ENCODE peak calls at places on chromosomes 7 and 10, in five cellular contexts. One of them, this sample, is unnamed.

GRCh38 chr7:73577627-73578341 is 595 bp downstream of the TBL2 start:
- DNase-seq in type B pancreatic cell: no peak
- DNase-seq in breast epithelium: no peak
- DNase-seq in left ventricle myocardium inferior: no peak
- DNase-seq in GM13976: no peak
- DNase-seq in this sample: no peak

GRCh38 chr10:6151087-6151977 is 51.4 kb upstream of the PFKFB3 start:
- DNase-seq in type B pancreatic cell: no peak
- DNase-seq in breast epithelium: no peak
- DNase-seq in left ventricle myocardium inferior: peak; percentile 60
- DNase-seq in GM13976: peak; percentile 79
- DNase-seq in this sample: peak; percentile 70

GRCh38 chr7:128166603-128167315 is 74.3 kb upstream of the LEP start:
- DNase-seq in type B pancreatic cell: no peak
- DNase-seq in breast epithelium: no peak
- DNase-seq in left ventricle myocardium inferior: no peak
- DNase-seq in GM13976: peak; percentile 56
- DNase-seq in this sample: peak; percentile 26

GRCh38 chr10:78925800-78926319 is 142.9 kb upstream of the ZMIZ1 start:
- DNase-seq in type B pancreatic cell: no peak
- DNase-seq in breast epithelium: no peak
- DNase-seq in left ventricle myocardium inferior: no peak
- DNase-seq in GM13976: no peak
- DNase-seq in this sample: no peak

GRCh38 chr10:35554036-35554435 is 51.1 kb upstream of the GJD4 start:
- DNase-seq in type B pancreatic cell: no peak
- DNase-seq in breast epithelium: no peak
- DNase-seq in left ventricle myocardium inferior: no peak
- DNase-seq in GM13976: no peak
- DNase-seq in this sample: no peak

GRCh38 chr7:45052011-45052410 is 36.8 kb downstream of the NACAD start:
- DNase-seq in type B pancreatic cell: no peak
- DNase-seq in breast epithelium: no peak
- DNase-seq in left ventricle myocardium inferior: no peak
- DNase-seq in GM13976: no peak
- DNase-seq in this sample: no peak

GRCh38 chr10:4315529-4315928 is 510.5 kb upstream of the AKR1E2 start:
- DNase-seq in type B pancreatic cell: no peak
- DNase-seq in breast epithelium: no peak
- DNase-seq in left ventricle myocardium inferior: no peak
- DNase-seq in GM13976: no peak
- DNase-seq in this sample: no peak

GRCh38 chr10:32400961-32401360 is 45.0 kb upstream of the CCDC7 start:
- DNase-seq in type B pancreatic cell: no peak
- DNase-seq in breast epithelium: no peak
- DNase-seq in left ventricle myocardium inferior: no peak
- DNase-seq in GM13976: no peak
- DNase-seq in this sample: no peak

GRCh38 chr7:39321909-39322498 is 244.2 kb upstream of the YAE1 start:
- DNase-seq in type B pancreatic cell: no peak
- DNase-seq in breast epithelium: no peak
- DNase-seq in left ventricle myocardium inferior: no peak
- DNase-seq in GM13976: no peak
- DNase-seq in this sample: no peak

GRCh38 chr10:126659750-126660149 is 10.7 kb downstream of the C10orf90 start:
- DNase-seq in type B pancreatic cell: no peak
- DNase-seq in breast epithelium: no peak
- DNase-seq in left ventricle myocardium inferior: no peak
- DNase-seq in GM13976: no peak
- DNase-seq in this sample: no peak

GRCh38 chr10:103429647-103430046 is 22.5 kb downstream of the CALHM2 start:
- DNase-seq in type B pancreatic cell: no peak
- DNase-seq in breast epithelium: no peak
- DNase-seq in left ventricle myocardium inferior: no peak
- DNase-seq in GM13976: no peak
- DNase-seq in this sample: peak; percentile 36

GRCh38 chr10:230758-231157 is 95.5 kb downstream of the ZMYND11 start:
- DNase-seq in type B pancreatic cell: no peak
- DNase-seq in breast epithelium: no peak
- DNase-seq in left ventricle myocardium inferior: no peak
- DNase-seq in GM13976: no peak
- DNase-seq in this sample: no peak

GRCh38 chr7:2028733-2029132 is 204.0 kb downstream of the MAD1L1 start:
- DNase-seq in type B pancreatic cell: no peak
- DNase-seq in breast epithelium: no peak
- DNase-seq in left ventricle myocardium inferior: peak; percentile 1
- DNase-seq in GM13976: no peak
- DNase-seq in this sample: no peak

GRCh38 chr10:1202343-1202742 is 146.2 kb downstream of the WDR37 start:
- DNase-seq in type B pancreatic cell: peak; percentile 64
- DNase-seq in breast epithelium: no peak
- DNase-seq in left ventricle myocardium inferior: no peak
- DNase-seq in GM13976: no peak
- DNase-seq in this sample: no peak

GRCh38 chr10:77637474-77637985 is at the start of gene KCNMA1:
- DNase-seq in type B pancreatic cell: no peak
- DNase-seq in breast epithelium: no peak
- DNase-seq in left ventricle myocardium inferior: no peak
- DNase-seq in GM13976: peak; percentile 35
- DNase-seq in this sample: peak; percentile 21

GRCh38 chr10:14543048-14543903 is 212.6 kb upstream of the FRMD4A start:
- DNase-seq in type B pancreatic cell: no peak
- DNase-seq in breast epithelium: no peak
- DNase-seq in left ventricle myocardium inferior: no peak
- DNase-seq in GM13976: no peak
- DNase-seq in this sample: peak; percentile 60

GRCh38 chr10:122336332-122336731 is 38.2 kb upstream of the PLEKHA1 start:
- DNase-seq in type B pancreatic cell: no peak
- DNase-seq in breast epithelium: no peak
- DNase-seq in left ventricle myocardium inferior: no peak
- DNase-seq in GM13976: no peak
- DNase-seq in this sample: no peak

GRCh38 chr10:129713659-129714265 is 246.7 kb downstream of the MGMT start:
- DNase-seq in type B pancreatic cell: no peak
- DNase-seq in breast epithelium: no peak
- DNase-seq in left ventricle myocardium inferior: no peak
- DNase-seq in GM13976: no peak
- DNase-seq in this sample: no peak

GRCh38 chr10:132916421-132916841 is 25.9 kb downstream of the CFAP46 start:
- DNase-seq in type B pancreatic cell: no peak
- DNase-seq in breast epithelium: no peak
- DNase-seq in left ventricle myocardium inferior: no peak
- DNase-seq in GM13976: no peak
- DNase-seq in this sample: no peak

GRCh38 chr7:91405093-91405492 is 140.9 kb downstream of the FZD1 start:
- DNase-seq in type B pancreatic cell: no peak
- DNase-seq in breast epithelium: no peak
- DNase-seq in left ventricle myocardium inferior: no peak
- DNase-seq in GM13976: no peak
- DNase-seq in this sample: no peak

DNA sequence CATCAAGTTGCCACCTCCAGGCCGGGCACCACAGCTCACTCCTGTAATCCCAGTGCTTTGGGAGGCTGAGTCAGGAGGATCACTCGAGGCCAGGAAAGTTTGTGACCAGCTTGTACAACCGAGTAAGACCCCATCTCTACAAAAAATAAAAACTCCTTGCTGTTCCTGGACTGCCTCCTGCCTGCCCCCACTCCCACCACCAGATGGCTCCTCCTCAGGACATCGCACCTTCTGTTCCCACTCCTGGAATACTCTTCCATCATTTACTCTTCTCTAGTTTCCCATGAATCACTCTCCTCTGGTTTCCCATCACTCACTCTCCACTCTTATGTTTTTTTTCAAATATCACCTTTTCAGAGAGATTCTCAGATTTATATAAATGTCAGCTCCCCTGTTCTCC is 540.7 kb downstream of the CALN1 start:
- DNase-seq in type B pancreatic cell: no peak
- DNase-seq in breast epithelium: no peak
- DNase-seq in left ventricle myocardium inferior: no peak
- DNase-seq in GM13976: no peak
- DNase-seq in this sample: no peak
- TF ChIP-seq CTCF in type B pancreatic cell: peak; percentile 67
- TF ChIP-seq CTCF in breast epithelium: no peak
- TF ChIP-seq CTCF in left ventricle myocardium inferior: peak; percentile 39
- TF ChIP-seq CTCF in GM13976: no peak
- TF ChIP-seq CTCF in this sample: no peak

DNA sequence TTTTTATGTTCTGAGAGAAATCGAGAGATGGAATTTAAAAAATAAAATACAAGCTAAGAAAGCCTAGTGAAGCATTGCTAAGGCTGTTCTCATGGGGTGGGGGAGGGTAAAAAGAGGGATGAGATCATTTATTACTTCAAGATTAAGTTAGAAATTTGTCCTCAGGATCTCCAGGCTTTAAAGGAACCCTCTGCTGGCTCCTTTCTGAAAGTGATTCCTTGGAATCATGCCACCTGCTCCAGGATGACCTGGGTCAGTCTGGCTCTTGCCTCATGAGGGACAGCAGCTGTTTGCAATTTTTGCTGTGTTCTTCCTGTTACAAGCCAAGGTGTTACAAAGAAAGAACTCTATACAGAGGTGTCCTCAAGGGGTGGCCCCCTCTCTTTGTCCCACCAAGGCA is 69.8 kb downstream of the CDK1 start:
- DNase-seq in type B pancreatic cell: no peak
- DNase-seq in breast epithelium: no peak
- DNase-seq in left ventricle myocardium inferior: no peak
- DNase-seq in GM13976: no peak
- DNase-seq in this sample: no peak
- TF ChIP-seq CTCF in type B pancreatic cell: no peak
- TF ChIP-seq CTCF in breast epithelium: no peak
- TF ChIP-seq CTCF in left ventricle myocardium inferior: peak; percentile 38
- TF ChIP-seq CTCF in GM13976: no peak
- TF ChIP-seq CTCF in this sample: no peak

DNA sequence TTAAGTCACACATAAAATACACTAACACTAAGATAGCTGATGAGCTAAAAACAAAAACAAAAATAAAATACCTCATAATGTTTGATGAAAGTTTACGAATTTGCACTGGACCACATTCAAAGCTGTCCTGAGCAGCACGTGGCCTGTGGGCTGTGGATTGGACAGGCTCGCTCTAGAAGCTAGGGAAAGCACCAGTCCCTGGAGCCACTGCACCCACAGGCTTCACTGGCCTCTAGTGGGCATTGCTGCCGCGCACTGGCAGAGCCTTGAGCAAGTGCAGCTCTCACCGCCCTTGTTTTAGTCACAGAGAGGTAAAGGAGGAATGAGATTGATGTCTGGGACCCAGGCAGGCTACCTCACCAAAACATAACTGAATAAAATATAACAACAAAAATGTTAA is 67.6 kb downstream of the PAX2 start:
- DNase-seq in type B pancreatic cell: no peak
- DNase-seq in breast epithelium: no peak
- DNase-seq in left ventricle myocardium inferior: no peak
- DNase-seq in GM13976: no peak
- DNase-seq in this sample: no peak
- TF ChIP-seq CTCF in type B pancreatic cell: no peak
- TF ChIP-seq CTCF in breast epithelium: no peak
- TF ChIP-seq CTCF in left ventricle myocardium inferior: no peak
- TF ChIP-seq CTCF in GM13976: no peak
- TF ChIP-seq CTCF in this sample: no peak

GRCh38 chr10:119348516-119349240 is 141.3 kb downstream of the GRK5 start:
- DNase-seq in type B pancreatic cell: no peak
- DNase-seq in breast epithelium: no peak
- DNase-seq in left ventricle myocardium inferior: no peak
- DNase-seq in GM13976: no peak
- DNase-seq in this sample: no peak
- TF ChIP-seq CTCF in type B pancreatic cell: no peak
- TF ChIP-seq CTCF in breast epithelium: no peak
- TF ChIP-seq CTCF in left ventricle myocardium inferior: peak; percentile 41
- TF ChIP-seq CTCF in GM13976: no peak
- TF ChIP-seq CTCF in this sample: no peak

GRCh38 chr7:136114966-136115762 is 138.0 kb upstream of the MTPN start:
- DNase-seq in type B pancreatic cell: no peak
- DNase-seq in breast epithelium: no peak
- DNase-seq in left ventricle myocardium inferior: no peak
- DNase-seq in GM13976: peak; percentile 63
- DNase-seq in this sample: peak; percentile 73
- TF ChIP-seq CTCF in type B pancreatic cell: peak; percentile 82
- TF ChIP-seq CTCF in breast epithelium: peak; percentile 21
- TF ChIP-seq CTCF in left ventricle myocardium inferior: peak; percentile 81
- TF ChIP-seq CTCF in GM13976: peak; percentile 72
- TF ChIP-seq CTCF in this sample: peak; percentile 83

GRCh38 chr10:90289037-90289436 is 568.8 kb downstream of the HTR7 start:
- DNase-seq in type B pancreatic cell: no peak
- DNase-seq in breast epithelium: no peak
- DNase-seq in left ventricle myocardium inferior: no peak
- DNase-seq in GM13976: peak; percentile 8
- DNase-seq in this sample: no peak

GRCh38 chr10:90286406-90286805 is 571.4 kb downstream of the HTR7 start:
- DNase-seq in type B pancreatic cell: no peak
- DNase-seq in breast epithelium: no peak
- DNase-seq in left ventricle myocardium inferior: no peak
- DNase-seq in GM13976: no peak
- DNase-seq in this sample: no peak

GRCh38 chr10:90293629-90294028 is 564.2 kb downstream of the HTR7 start:
- DNase-seq in type B pancreatic cell: no peak
- DNase-seq in breast epithelium: no peak
- DNase-seq in left ventricle myocardium inferior: no peak
- DNase-seq in GM13976: no peak
- DNase-seq in this sample: no peak

GRCh38 chr10:90286941-90287340 is 570.9 kb downstream of the HTR7 start:
- DNase-seq in type B pancreatic cell: no peak
- DNase-seq in breast epithelium: no peak
- DNase-seq in left ventricle myocardium inferior: no peak
- DNase-seq in GM13976: no peak
- DNase-seq in this sample: no peak

DNA sequence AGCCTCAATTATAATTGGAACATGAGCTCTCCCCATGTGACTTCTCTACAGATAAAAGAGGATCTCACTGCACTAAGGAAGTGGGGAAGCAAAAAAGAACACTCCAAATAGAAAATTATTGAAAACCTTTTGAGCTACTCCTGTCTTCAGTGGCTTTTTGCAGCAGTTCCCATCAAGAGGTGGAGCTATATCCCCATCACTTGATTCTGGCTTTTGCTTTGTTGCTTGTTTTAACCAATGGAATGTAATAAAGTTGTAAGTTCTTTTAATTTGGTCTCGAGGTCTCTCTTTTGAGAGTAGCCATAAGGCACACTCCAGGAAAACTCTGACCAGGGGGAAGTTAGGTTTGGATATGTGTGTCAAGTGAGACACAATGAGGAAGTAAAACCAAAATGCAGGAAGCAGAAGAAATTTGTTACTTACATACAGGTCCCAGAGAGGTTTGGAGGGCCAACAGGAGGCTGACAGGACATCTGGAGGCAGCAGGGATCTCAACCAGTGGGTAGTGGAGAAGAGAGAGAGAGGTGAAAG is 569.4 kb downstream of the HTR7 start:
- DNase-seq in type B pancreatic cell: no peak
- DNase-seq in breast epithelium: no peak
- DNase-seq in left ventricle myocardium inferior: no peak
- DNase-seq in GM13976: no peak
- DNase-seq in this sample: no peak
- TF ChIP-seq CTCF in type B pancreatic cell: no peak
- TF ChIP-seq CTCF in breast epithelium: no peak
- TF ChIP-seq CTCF in left ventricle myocardium inferior: no peak
- TF ChIP-seq CTCF in GM13976: no peak
- TF ChIP-seq CTCF in this sample: no peak

GRCh38 chr7:66837007-66837406 is 84.0 kb upstream of the TMEM248 start:
- DNase-seq in type B pancreatic cell: no peak
- DNase-seq in breast epithelium: no peak
- DNase-seq in left ventricle myocardium inferior: no peak
- DNase-seq in GM13976: no peak
- DNase-seq in this sample: peak; percentile 73
- TF ChIP-seq CTCF in type B pancreatic cell: peak; percentile 73
- TF ChIP-seq CTCF in breast epithelium: no peak
- TF ChIP-seq CTCF in left ventricle myocardium inferior: no peak
- TF ChIP-seq CTCF in GM13976: peak; percentile 6
- TF ChIP-seq CTCF in this sample: peak; percentile 78